ENCODE peak calls at places on chromosomes 12 and 14, in six cellular contexts. One of them, this sample, is unnamed.

GRCh38 chr14:55884819-55885218 is 233.4 kb upstream of the PELI2 start:
- DNase-seq in BJ: no peak
- DNase-seq in heart left ventricle: no peak
- DNase-seq in neural progenitor cell: no peak
- DNase-seq in hepatocyte: peak; percentile 8
- DNase-seq in Caco-2: no peak
- DNase-seq in this sample: no peak

GRCh38 chr12:106107566-106107965 is 31.2 kb downstream of the NUAK1 start:
- DNase-seq in Caco-2: no peak
- DNase-seq in BJ: no peak
- DNase-seq in heart left ventricle: no peak
- DNase-seq in hepatocyte: peak; percentile 42
- DNase-seq in neural progenitor cell: no peak
- DNase-seq in this sample: no peak

GRCh38 chr12:1917172-1918070 is 1.0 kb downstream of the CACNA2D4 start:
- DNase-seq in neural progenitor cell: no peak
- DNase-seq in Caco-2: no peak
- DNase-seq in hepatocyte: peak; percentile 3
- DNase-seq in heart left ventricle: peak; percentile 39
- DNase-seq in BJ: no peak
- DNase-seq in this sample: no peak

GRCh38 chr14:60490270-60490669 is 4.4 kb upstream of the C14orf39 start:
- DNase-seq in Caco-2: no peak
- DNase-seq in hepatocyte: no peak
- DNase-seq in BJ: no peak
- DNase-seq in neural progenitor cell: no peak
- DNase-seq in heart left ventricle: no peak
- DNase-seq in this sample: no peak

GRCh38 chr12:101877816-101878811 is 734 bp downstream of the DRAM1 start:
- DNase-seq in BJ: no peak
- DNase-seq in hepatocyte: peak; percentile 35
- DNase-seq in heart left ventricle: peak; percentile 34
- DNase-seq in Caco-2: peak; percentile 17
- DNase-seq in neural progenitor cell: no peak
- DNase-seq in this sample: no peak

GRCh38 chr12:5088586-5089264 is 45.0 kb downstream of the KCNA5 start:
- DNase-seq in neural progenitor cell: no peak
- DNase-seq in heart left ventricle: no peak
- DNase-seq in hepatocyte: peak; percentile 39
- DNase-seq in Caco-2: no peak
- DNase-seq in BJ: peak; percentile 63
- DNase-seq in this sample: no peak

GRCh38 chr12:30719060-30719459 is 23.4 kb upstream of the IPO8 start:
- DNase-seq in BJ: peak; percentile 65
- DNase-seq in neural progenitor cell: no peak
- DNase-seq in heart left ventricle: no peak
- DNase-seq in hepatocyte: peak; percentile 5
- DNase-seq in Caco-2: no peak
- DNase-seq in this sample: no peak

GRCh38 chr12:12745576-12746211 is 28.5 kb downstream of the CDKN1B start:
- DNase-seq in BJ: no peak
- DNase-seq in Caco-2: no peak
- DNase-seq in neural progenitor cell: no peak
- DNase-seq in heart left ventricle: no peak
- DNase-seq in hepatocyte: no peak
- DNase-seq in this sample: no peak

GRCh38 chr14:65070710-65071033 is 31.6 kb downstream of the MAX start:
- DNase-seq in hepatocyte: no peak
- DNase-seq in neural progenitor cell: no peak
- DNase-seq in Caco-2: no peak
- DNase-seq in heart left ventricle: peak; percentile 53
- DNase-seq in BJ: no peak
- DNase-seq in this sample: no peak

GRCh38 chr12:47838286-47838931 is 18.7 kb upstream of the HDAC7 start:
- DNase-seq in BJ: no peak
- DNase-seq in hepatocyte: peak; percentile 50
- DNase-seq in heart left ventricle: no peak
- DNase-seq in Caco-2: peak; percentile 68
- DNase-seq in neural progenitor cell: peak; percentile 69
- DNase-seq in this sample: no peak

GRCh38 chr14:50399251-50400032 is 2.8 kb upstream of the CDKL1 start:
- DNase-seq in hepatocyte: peak; percentile 37
- DNase-seq in Caco-2: no peak
- DNase-seq in BJ: no peak
- DNase-seq in heart left ventricle: peak; percentile 37
- DNase-seq in neural progenitor cell: no peak
- DNase-seq in this sample: no peak

GRCh38 chr12:114735680-114736374 is 51.9 kb upstream of the TBX3 start:
- DNase-seq in heart left ventricle: no peak
- DNase-seq in BJ: no peak
- DNase-seq in neural progenitor cell: peak; percentile 54
- DNase-seq in hepatocyte: no peak
- DNase-seq in Caco-2: no peak
- DNase-seq in this sample: no peak

DNA sequence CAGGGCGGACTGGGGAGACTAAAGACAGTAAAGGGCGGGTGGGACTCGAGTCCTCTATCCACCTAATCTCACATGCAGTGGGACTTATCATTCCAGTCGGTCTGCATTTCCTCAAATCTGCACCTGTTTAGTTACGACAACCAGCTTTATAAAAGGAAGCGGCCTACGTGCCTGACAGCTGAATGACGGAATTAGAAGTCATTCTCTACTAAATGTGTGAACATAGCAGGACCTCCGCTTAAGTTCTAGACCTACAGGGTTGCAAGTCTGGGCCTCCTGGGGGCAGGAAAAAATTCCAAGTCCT is 109.8 kb upstream of the EGLN3 start:
- DNase-seq in Caco-2: no peak
- DNase-seq in heart left ventricle: no peak
- DNase-seq in BJ: no peak
- DNase-seq in hepatocyte: no peak
- DNase-seq in neural progenitor cell: peak; percentile 54
- DNase-seq in this sample: no peak
- H3K4me3 ChIP-seq in Caco-2: peak overlapping the region; percentile 65
- H3K4me3 ChIP-seq in heart left ventricle: peak overlapping the region; percentile 63
- H3K4me3 ChIP-seq in BJ: peak overlapping the region; percentile 54
- H3K4me3 ChIP-seq in hepatocyte: peak overlapping the region; percentile 67
- H3K4me3 ChIP-seq in neural progenitor cell: peak overlapping the region; percentile 57
- H3K4me3 ChIP-seq in this sample: peak overlapping the region; percentile 60

GRCh38 chr14:100384819-100385813 is 62.0 kb downstream of the SLC25A47 start:
- DNase-seq in neural progenitor cell: peak; percentile 44
- DNase-seq in Caco-2: peak; percentile 34
- DNase-seq in hepatocyte: peak; percentile 76
- DNase-seq in heart left ventricle: no peak
- DNase-seq in BJ: no peak
- DNase-seq in this sample: no peak
- TF ChIP-seq CTCF in neural progenitor cell: peak; percentile 57
- TF ChIP-seq CTCF in Caco-2: peak; percentile 55
- TF ChIP-seq CTCF in hepatocyte: peak; percentile 76
- TF ChIP-seq CTCF in heart left ventricle: peak; percentile 34
- TF ChIP-seq CTCF in BJ: peak; percentile 50
- TF ChIP-seq CTCF in this sample: peak; percentile 58

GRCh38 chr14:83342590-83342989 is 1808.9 kb upstream of the SEL1L start:
- DNase-seq in BJ: peak; percentile 4
- DNase-seq in hepatocyte: no peak
- DNase-seq in heart left ventricle: peak; percentile 44
- DNase-seq in Caco-2: no peak
- DNase-seq in neural progenitor cell: no peak
- DNase-seq in this sample: no peak
- H3K4me3 ChIP-seq in BJ: no peak overlapping the region
- H3K4me3 ChIP-seq in hepatocyte: no peak overlapping the region
- H3K4me3 ChIP-seq in heart left ventricle: no peak overlapping the region
- H3K4me3 ChIP-seq in Caco-2: no peak overlapping the region
- H3K4me3 ChIP-seq in neural progenitor cell: no peak overlapping the region
- H3K4me3 ChIP-seq in this sample: no peak overlapping the region

GRCh38 chr12:28874758-28875157 is 274.3 kb upstream of the FAR2 start:
- DNase-seq in BJ: no peak
- DNase-seq in Caco-2: no peak
- DNase-seq in hepatocyte: no peak
- DNase-seq in heart left ventricle: no peak
- DNase-seq in neural progenitor cell: no peak
- DNase-seq in this sample: no peak

GRCh38 chr12:28870839-28871440 is 278.1 kb upstream of the FAR2 start:
- DNase-seq in Caco-2: no peak
- DNase-seq in heart left ventricle: no peak
- DNase-seq in neural progenitor cell: no peak
- DNase-seq in BJ: no peak
- DNase-seq in hepatocyte: no peak
- DNase-seq in this sample: no peak

GRCh38 chr12:28869197-28869596 is 279.9 kb upstream of the FAR2 start:
- DNase-seq in Caco-2: no peak
- DNase-seq in heart left ventricle: no peak
- DNase-seq in BJ: peak; percentile 50
- DNase-seq in hepatocyte: peak; percentile 18
- DNase-seq in neural progenitor cell: no peak
- DNase-seq in this sample: no peak

GRCh38 chr12:28876423-28876822 is 272.7 kb upstream of the FAR2 start:
- DNase-seq in Caco-2: no peak
- DNase-seq in heart left ventricle: no peak
- DNase-seq in hepatocyte: no peak
- DNase-seq in BJ: no peak
- DNase-seq in neural progenitor cell: no peak
- DNase-seq in this sample: no peak

DNA sequence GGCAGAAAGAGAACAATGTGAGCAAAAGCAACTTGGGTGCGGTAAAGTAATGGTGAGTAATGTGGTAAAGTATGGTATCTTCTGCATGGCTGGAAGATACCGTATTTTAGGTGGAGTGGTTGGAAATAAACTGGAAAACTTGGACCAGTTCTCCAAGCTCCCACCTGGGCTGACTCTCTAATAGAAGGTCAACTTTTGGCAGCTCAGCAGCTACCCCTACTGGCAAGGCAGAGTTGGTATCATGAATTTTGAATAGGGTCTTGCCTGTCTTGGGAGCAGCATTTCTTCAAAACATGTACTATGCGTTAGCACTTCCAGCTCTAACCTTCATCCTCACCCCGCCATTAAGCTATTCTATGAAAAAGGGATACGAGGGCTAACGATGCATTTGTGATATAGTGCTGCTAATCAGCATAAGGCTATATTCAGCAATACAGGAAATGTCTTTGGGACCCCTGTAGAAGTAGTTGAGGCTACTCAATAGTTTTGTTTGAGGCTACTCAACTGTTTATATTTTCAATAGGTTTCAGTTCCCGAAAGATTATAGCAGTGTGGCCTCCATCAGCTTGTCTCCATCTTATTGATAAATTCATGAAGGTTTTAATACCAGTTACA is 276.3 kb upstream of the FAR2 start:
- DNase-seq in heart left ventricle: peak; percentile 25
- DNase-seq in BJ: no peak
- DNase-seq in neural progenitor cell: peak; percentile 72
- DNase-seq in Caco-2: peak; percentile 78
- DNase-seq in hepatocyte: peak; percentile 63
- DNase-seq in this sample: peak; percentile 48
- TF ChIP-seq CTCF in heart left ventricle: peak; percentile 44
- TF ChIP-seq CTCF in BJ: peak; percentile 83
- TF ChIP-seq CTCF in neural progenitor cell: peak; percentile 75
- TF ChIP-seq CTCF in Caco-2: peak; percentile 93
- TF ChIP-seq CTCF in hepatocyte: peak; percentile 65
- TF ChIP-seq CTCF in this sample: peak; percentile 83

GRCh38 chr12:121214171-121214777 is 4.3 kb downstream of the P2RX4 start:
- DNase-seq in hepatocyte: peak; percentile 44
- DNase-seq in neural progenitor cell: no peak
- DNase-seq in Caco-2: no peak
- DNase-seq in BJ: no peak
- DNase-seq in heart left ventricle: no peak
- DNase-seq in this sample: no peak
- H3K4me3 ChIP-seq in hepatocyte: no peak overlapping the region
- H3K4me3 ChIP-seq in neural progenitor cell: no peak overlapping the region
- H3K4me3 ChIP-seq in Caco-2: no peak overlapping the region
- H3K4me3 ChIP-seq in BJ: no peak overlapping the region
- H3K4me3 ChIP-seq in heart left ventricle: no peak overlapping the region
- H3K4me3 ChIP-seq in this sample: no peak overlapping the region

GRCh38 chr12:132427999-132428871 is 61.7 kb upstream of the FBRSL1 start:
- DNase-seq in neural progenitor cell: peak; percentile 85
- DNase-seq in Caco-2: no peak
- DNase-seq in BJ: no peak
- DNase-seq in hepatocyte: peak; percentile 67
- DNase-seq in heart left ventricle: no peak
- DNase-seq in this sample: no peak
- TF ChIP-seq CTCF in neural progenitor cell: peak; percentile 23
- TF ChIP-seq CTCF in Caco-2: no peak
- TF ChIP-seq CTCF in BJ: no peak
- TF ChIP-seq CTCF in hepatocyte: no peak
- TF ChIP-seq CTCF in heart left ventricle: no peak
- TF ChIP-seq CTCF in this sample: no peak

DNA sequence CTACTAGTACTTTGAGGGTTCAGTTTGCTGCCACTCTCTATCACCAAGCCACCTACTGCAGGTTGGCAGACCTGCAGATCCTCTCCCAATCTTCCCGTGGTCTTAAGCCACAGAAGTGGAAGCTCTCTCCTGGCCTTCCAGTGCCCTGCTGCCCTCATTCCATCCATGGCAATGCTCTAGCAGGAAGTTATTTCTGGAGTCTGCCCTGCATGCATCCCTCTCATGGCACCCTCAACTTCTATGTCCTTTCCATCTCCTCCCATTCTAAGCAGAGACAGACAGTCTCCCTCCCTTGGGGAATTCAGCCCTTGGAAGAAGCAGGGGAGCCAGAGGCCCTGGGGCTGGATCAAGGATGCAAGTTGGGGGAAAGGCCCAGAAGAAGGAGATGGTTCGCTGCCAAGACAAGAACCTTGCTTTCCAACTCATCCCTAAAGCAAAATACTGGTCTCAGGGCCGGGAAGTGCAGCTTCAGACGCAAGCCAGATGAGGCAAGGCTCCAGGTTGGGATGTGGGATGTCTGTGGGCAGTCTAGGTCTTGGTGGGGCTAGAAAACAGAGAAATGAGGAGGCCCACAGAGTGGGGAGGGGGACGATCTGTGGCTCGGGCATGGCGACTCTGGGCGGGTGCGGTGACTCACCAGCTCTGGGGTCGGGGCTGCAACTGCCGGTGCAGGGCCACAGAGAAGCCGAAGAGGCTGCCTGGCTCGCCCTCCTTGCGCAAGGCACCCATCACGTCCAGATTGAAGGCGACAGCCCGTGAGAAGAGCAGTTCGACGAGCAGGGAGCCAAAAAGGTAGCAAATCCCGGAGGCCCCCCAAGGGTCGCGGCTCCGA is 648 bp downstream of the ITGA7 start:
- DNase-seq in BJ: no peak
- DNase-seq in hepatocyte: peak; percentile 56
- DNase-seq in neural progenitor cell: peak; percentile 55
- DNase-seq in heart left ventricle: peak; percentile 36
- DNase-seq in Caco-2: peak; percentile 35
- DNase-seq in this sample: no peak
- H3K4me3 ChIP-seq in BJ: peak overlapping the region; percentile 62
- H3K4me3 ChIP-seq in hepatocyte: peak overlapping the region; percentile 42
- H3K4me3 ChIP-seq in neural progenitor cell: peak overlapping the region; percentile 90
- H3K4me3 ChIP-seq in heart left ventricle: peak overlapping the region; percentile 64
- H3K4me3 ChIP-seq in Caco-2: peak overlapping the region; percentile 78
- H3K4me3 ChIP-seq in this sample: peak overlapping the region; percentile 29

GRCh38 chr14:23093993-23094665 is 807 bp downstream of the ACIN1 start:
- DNase-seq in BJ: no peak
- DNase-seq in heart left ventricle: no peak
- DNase-seq in neural progenitor cell: no peak
- DNase-seq in hepatocyte: no peak
- DNase-seq in Caco-2: no peak
- DNase-seq in this sample: no peak
- TF ChIP-seq CTCF in BJ: peak; percentile 43
- TF ChIP-seq CTCF in heart left ventricle: no peak
- TF ChIP-seq CTCF in neural progenitor cell: peak; percentile 41
- TF ChIP-seq CTCF in hepatocyte: peak; percentile 20
- TF ChIP-seq CTCF in Caco-2: peak; percentile 12
- TF ChIP-seq CTCF in this sample: no peak

This sample was measured in Panc1.